ENCODE peak calls at places on chromosomes 16 and 17, in eight cellular contexts. C is aorta; W is stimulated activated CD4-positive, alpha-beta T cell treated with anti-CD3 and anti-CD28 coated beads, Interleukin-1b, Interleukin-23, amount 100 ng/mL, for 24 hours; M is AG10803; P is activated CD8-positive, alpha-beta memory T cell treated with anti-CD3 and anti-CD28 coated beads for 1 hour; X is WERI-Rb-1; F is activated CD4-positive, alpha-beta T cell treated with anti-CD3 and anti-CD28 coated beads, Interleukin-2, amount 50 U/mL, for 24 hours; Y is cardiac muscle cell. E is an unnamed sample.

GRCh38 chr17:82551779-82552457 is 32.4 kb downstream of the FOXK2 start:
- DNase-seq in W (peak; percentile 42), P (peak; percentile 50), C (peak; percentile 85), F (peak; percentile 43), Y (peak; percentile 76), X (peak; percentile 86), M (peak; percentile 78), E (peak; percentile 62)

GRCh38 chr17:48213797-48214196 is 106.2 kb downstream of the SNX11 start:
- DNase-seq in W (no peak), X (no peak), F (no peak), M (no peak), Y (no peak), C (no peak), P (no peak), E (no peak)

GRCh38 chr17:15076991-15077663 is 188.0 kb downstream of the PMP22 start:
- DNase-seq in P (no peak), M (no peak), Y (no peak), W (no peak), C (no peak), F (no peak), X (no peak), E (no peak)

GRCh38 chr17:60173304-60173807 is 23.6 kb downstream of the CA4 start:
- DNase-seq in M (peak; percentile 40), X (no peak), P (no peak), C (no peak), F (no peak), W (no peak), Y (no peak), E (no peak)

GRCh38 chr17:75535119-75535537 is 9.6 kb downstream of the LLGL2 start:
- DNase-seq in W (no peak), M (no peak), C (no peak), P (peak; percentile 38), F (peak; percentile 18), X (peak; percentile 15), Y (no peak), E (no peak)

GRCh38 chr17:49108318-49108717 is 24.3 kb upstream of the B4GALNT2 start:
- DNase-seq in Y (no peak), X (no peak), C (no peak), M (peak; percentile 66), F (no peak), P (no peak), W (no peak), E (peak; percentile 60)

GRCh38 chr17:7854851-7855642 is at the start of gene TMEM88:
- DNase-seq in F (no peak), M (no peak), C (peak; percentile 59), P (no peak), X (no peak), W (no peak), Y (peak; percentile 87), E (no peak)

GRCh38 chr17:5282639-5283217 is 644 bp downstream of the RABEP1 start:
- DNase-seq in F (peak; percentile 27), C (peak; percentile 57), X (peak; percentile 36), Y (peak; percentile 19), P (peak; percentile 28), M (no peak), W (no peak), E (peak; percentile 17)

GRCh38 chr16:2585651-2586081 is 47.8 kb downstream of the PDPK1 start:
- DNase-seq in C (peak; percentile 33), Y (no peak), M (no peak), X (no peak), F (no peak), P (no peak), W (no peak), E (no peak)

GRCh38 chr17:9865585-9865984 is 39.5 kb downstream of the RCVRN start:
- DNase-seq in P (no peak), Y (no peak), M (no peak), F (no peak), C (no peak), W (no peak), X (no peak), E (no peak)

E was measured in HCEC 1CT.